ENCODE peak calls at places on chromosomes 2 and 18, in six cellular contexts. H, A, D, V, E and G are unnamed samples.

GRCh38 chr2:240277807-240278522 is 137.5 kb upstream of the OTOS start:
- DNase-seq in H (no peak), A (no peak), D (no peak), V (no peak), E (no peak), G (no peak)

GRCh38 chr2:117718048-117718447 is 96.4 kb upstream of the DDX18 start:
- DNase-seq in H (no peak), A (no peak), D (no peak), V (no peak), E (no peak), G (no peak)

GRCh38 chr18:50879302-50880107 is 587 bp downstream of the ME2 start:
- DNase-seq in H (peak), A (peak), D (peak), V (peak), E (no peak), G (no peak)

GRCh38 chr18:36757081-36757480 is 71.7 kb downstream of the TPGS2 start:
- DNase-seq in H (no peak), A (peak), D (peak), V (peak), E (no peak), G (peak)

GRCh38 chr2:189276277-189276676 is 96.7 kb upstream of the COL5A2 start:
- DNase-seq in H (no peak), A (no peak), D (peak), V (peak), E (no peak), G (no peak)

GRCh38 chr2:237465515-237466227 is 21.4 kb upstream of the MLPH start:
- DNase-seq in H (no peak), A (no peak), D (peak), V (peak), E (no peak), G (no peak)

GRCh38 chr2:147623328-147623727 is 221.5 kb upstream of the ACVR2A start:
- DNase-seq in H (no peak), A (no peak), D (no peak), V (no peak), E (no peak), G (no peak)

GRCh38 chr2:10331033-10331701 is 28.5 kb downstream of the HPCAL1 start:
- DNase-seq in H (peak), A (peak), D (peak), V (no peak), E (peak), G (peak)

DNA sequence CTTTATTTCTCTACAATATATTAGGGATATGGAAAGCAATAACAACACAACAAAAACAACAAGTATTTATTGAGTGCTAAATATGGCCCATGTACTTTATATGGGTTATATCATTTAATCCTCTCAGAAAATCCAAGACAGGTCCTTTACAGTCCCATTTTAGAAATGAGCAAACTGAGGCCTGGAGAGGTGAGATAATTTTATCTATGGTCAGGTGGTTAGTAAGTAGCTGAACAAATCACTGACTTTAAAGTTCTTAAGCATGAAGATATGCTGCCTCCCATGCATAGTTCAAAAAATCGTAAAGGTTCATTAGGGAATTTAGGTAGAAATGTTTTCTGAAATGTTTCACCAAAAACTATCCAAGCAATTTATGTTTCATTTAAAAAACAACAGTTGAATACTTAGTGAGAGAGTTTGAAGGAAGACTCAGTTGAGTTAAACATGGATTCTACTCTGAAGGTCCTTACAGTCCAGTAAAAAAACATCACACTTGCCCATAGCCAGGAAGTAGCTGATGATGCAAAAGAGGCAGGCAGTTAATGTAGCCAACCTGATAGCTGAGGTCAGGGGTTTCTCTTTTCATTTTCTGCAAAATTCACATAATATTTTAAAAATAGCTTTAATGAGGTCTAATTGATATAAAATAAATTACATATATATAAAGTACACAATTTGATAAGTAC is 7.6 kb upstream of the NFE2L2 start:
- DNase-seq in H (no peak), A (no peak), D (no peak), V (no peak), E (no peak), G (no peak)
- TF ChIP-seq CTCF in H (no peak), A (no peak), D (no peak), V (no peak), E (no peak), G (no peak)

GRCh38 chr18:59823611-59824195 is 76.1 kb upstream of the PMAIP1 start:
- DNase-seq in H (peak), A (peak), D (peak), V (peak), E (no peak), G (no peak)
- TF ChIP-seq CTCF in H (peak), A (peak), D (peak), V (peak), E (no peak), G (peak)

GRCh38 chr2:187842315-187842714 is 288.1 kb upstream of the TFPI start:
- DNase-seq in H (no peak), A (no peak), D (no peak), V (no peak), E (no peak), G (no peak)

GRCh38 chr2:187847245-187848208 is 293.3 kb upstream of the TFPI start:
- DNase-seq in H (no peak), A (no peak), D (no peak), V (no peak), E (no peak), G (no peak)

GRCh38 chr2:187842978-187843847 is 289.0 kb upstream of the TFPI start:
- DNase-seq in H (no peak), A (peak), D (peak), V (peak), E (no peak), G (no peak)
- TF ChIP-seq CTCF in H (peak), A (peak), D (peak), V (peak), E (no peak), G (peak)

DNA sequence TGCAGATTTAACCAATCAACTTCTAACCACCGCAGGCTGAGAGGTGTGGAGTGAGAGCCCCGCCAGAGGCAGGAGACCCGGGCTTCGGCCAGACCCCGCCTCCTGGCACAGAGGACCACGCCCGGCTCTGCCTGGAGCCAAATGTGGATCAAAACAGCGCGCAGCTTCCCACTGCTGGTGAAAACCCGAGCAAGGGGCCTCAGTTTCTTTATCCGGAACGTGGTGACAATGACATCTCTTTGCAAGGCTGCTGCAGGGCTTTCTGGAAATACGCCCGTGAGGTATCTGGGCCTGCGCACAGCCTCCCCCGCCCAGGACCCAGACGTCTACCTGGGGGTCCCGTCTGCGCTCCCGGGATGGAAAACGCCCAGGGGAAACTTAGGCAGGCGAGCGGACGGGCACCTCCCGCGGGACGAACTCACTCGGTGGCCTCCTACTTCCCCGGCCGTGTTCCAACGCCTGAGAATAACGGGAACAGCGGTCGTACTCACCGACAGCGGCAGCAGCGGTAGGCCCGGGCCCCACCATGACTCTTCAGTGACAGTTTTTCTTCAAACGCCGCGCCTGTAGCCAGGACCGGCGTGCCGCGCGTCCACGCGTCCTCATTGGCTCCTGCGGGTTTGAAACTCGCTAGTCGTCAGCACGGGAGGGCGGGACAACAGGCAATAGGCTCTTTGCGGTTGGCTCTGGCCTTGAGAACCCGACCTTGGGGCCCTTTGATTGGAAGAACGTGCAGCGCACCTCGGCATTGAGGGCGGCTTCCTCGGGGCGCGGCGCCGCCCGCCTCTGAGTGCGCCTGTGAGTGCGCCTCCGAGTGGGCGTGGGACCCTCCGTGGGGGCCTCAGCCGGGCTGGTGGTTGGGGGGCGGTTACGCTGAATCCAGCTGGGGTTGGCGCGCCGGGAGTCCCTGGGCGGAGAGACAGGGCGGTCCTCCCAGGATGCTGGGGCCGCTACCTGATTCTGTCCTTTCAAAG is at the start of gene CKAP2L:
- DNase-seq in H (peak), A (peak), D (peak), V (peak), E (peak), G (peak)
- TF ChIP-seq CTCF in H (no peak), A (no peak), D (no peak), V (no peak), E (no peak), G (no peak)